ENCODE peak calls at places on chromosomes 13 and 19, in eight cellular contexts. D is ELR, U is small intestine, P is psoas muscle, J is Kasumi-1, S is choroid plexus epithelial cell, L is astrocyte of the spinal cord, H is mucosa of descending colon. K is an unnamed sample.
A peak's percentile ranks its signal among the peaks of the same experiment; 100 is the strongest.

GRCh38 chr19:30085394-30085793 is 143.4 kb downstream of the URI1 start:
- DNase-seq in D (no peak), U (peak; percentile 9), P (peak; percentile 15), J (no peak), S (no peak), L (no peak), H (peak; percentile 25), K (no peak)

GRCh38 chr13:43229506-43229905 is 206.1 kb downstream of the DNAJC15 start:
- DNase-seq in D (peak; percentile 87), U (no peak), P (no peak), J (no peak), S (peak; percentile 75), L (peak; percentile 70), H (no peak), K (peak; percentile 68)

GRCh38 chr19:4981681-4981958 is 12.7 kb downstream of the KDM4B start:
- DNase-seq in D (no peak), U (no peak), P (no peak), J (no peak), S (no peak), L (no peak), H (no peak), K (no peak)

GRCh38 chr19:3980353-3981251 is 4.7 kb downstream of the EEF2 start:
- DNase-seq in D (no peak), U (no peak), P (no peak), J (no peak), S (no peak), L (no peak), H (peak; percentile 49), K (no peak)

GRCh38 chr13:50732712-50733111 is 110.8 kb downstream of the DLEU7 start:
- DNase-seq in D (peak; percentile 7), U (no peak), P (no peak), J (no peak), S (peak; percentile 80), L (peak; percentile 40), H (no peak), K (peak; percentile 78)

GRCh38 chr19:42028304-42029216 is 34.5 kb upstream of the ATP1A3 start:
- DNase-seq in D (no peak), U (no peak), P (peak; percentile 12), J (peak; percentile 31), S (no peak), L (no peak), H (no peak), K (no peak)

GRCh38 chr13:97724450-97724849 is 229.0 kb upstream of the IPO5 start:
- DNase-seq in D (no peak), U (no peak), P (no peak), J (no peak), S (peak; percentile 37), L (peak; percentile 18), H (no peak), K (peak; percentile 27)

GRCh38 chr19:54188224-54188871 is 1.0 kb downstream of the MBOAT7 start:
- DNase-seq in D (peak; percentile 86), U (peak; percentile 44), P (no peak), J (peak; percentile 85), S (peak; percentile 55), L (peak; percentile 55), H (peak; percentile 64), K (peak; percentile 42)

GRCh38 chr13:61812286-61812685 is 396.6 kb upstream of the PCDH20 start:
- DNase-seq in D (no peak), U (no peak), P (no peak), J (no peak), S (no peak), L (no peak), H (no peak), K (no peak)

GRCh38 chr13:101150998-101151397 is 265.3 kb downstream of the NALCN start:
- DNase-seq in D (peak; percentile 35), U (no peak), P (no peak), J (no peak), S (peak; percentile 62), L (peak; percentile 40), H (no peak), K (peak; percentile 12)

GRCh38 chr19:53333466-53334449 is at the start of gene ZNF845:
- DNase-seq in D (peak; percentile 93), U (peak; percentile 94), P (peak; percentile 95), J (peak; percentile 52), S (peak; percentile 95), L (peak; percentile 94), H (peak; percentile 96), K (peak; percentile 93)

GRCh38 chr19:19788015-19788414 is 33.5 kb downstream of the ZNF506 start:
- DNase-seq in D (no peak), U (no peak), P (no peak), J (no peak), S (no peak), L (no peak), H (no peak), K (no peak)

GRCh38 chr19:37355901-37356300 is 15.0 kb upstream of the ZNF527 start:
- DNase-seq in D (no peak), U (no peak), P (no peak), J (no peak), S (no peak), L (no peak), H (no peak), K (no peak)

GRCh38 chr13:28138756-28139470 is 568 bp downstream of the PAN3 start:
- DNase-seq in D (peak; percentile 88), U (peak; percentile 79), P (peak; percentile 89), J (peak; percentile 91), S (peak; percentile 96), L (peak; percentile 90), H (peak; percentile 90), K (peak; percentile 96)

GRCh38 chr13:71864094-71864980 is 2.7 kb downstream of the DACH1 start:
- DNase-seq in D (peak; percentile 29), U (peak; percentile 86), P (peak; percentile 73), J (peak; percentile 75), S (no peak), L (peak; percentile 13), H (peak; percentile 85), K (no peak)

GRCh38 chr13:98965325-98965724 is 12.5 kb downstream of the DOCK9 start:
- DNase-seq in D (no peak), U (no peak), P (no peak), J (no peak), S (no peak), L (no peak), H (no peak), K (no peak)

GRCh38 chr19:4233282-4233853 is 4.0 kb downstream of the EBI3 start:
- DNase-seq in D (peak; percentile 48), U (peak; percentile 29), P (no peak), J (peak; percentile 34), S (peak; percentile 48), L (no peak), H (no peak), K (peak; percentile 33)

GRCh38 chr19:1478934-1479707 is at the start of gene C19orf25:
- DNase-seq in D (peak; percentile 95), U (peak; percentile 95), P (peak; percentile 97), J (peak; percentile 92), S (peak; percentile 94), L (peak; percentile 95), H (peak; percentile 97), K (peak; percentile 94)

GRCh38 chr13:76654263-76654662 is 231.9 kb downstream of the KCTD12 start:
- DNase-seq in D (no peak), U (no peak), P (no peak), J (peak; percentile 2), S (no peak), L (no peak), H (no peak), K (no peak)

GRCh38 chr19:5913739-5914357 is at the start of gene CAPS:
- DNase-seq in D (peak; percentile 32), U (peak; percentile 17), P (no peak), J (no peak), S (peak; percentile 23), L (peak; percentile 67), H (peak; percentile 86), K (peak; percentile 46)

GRCh38 chr13:44575035-44575434 is 1.1 kb downstream of the TSC22D1 start:
- DNase-seq in D (no peak), U (no peak), P (no peak), J (no peak), S (no peak), L (no peak), H (no peak), K (no peak)

GRCh38 chr13:73059460-73060250 is 850 bp downstream of the KLF5 start:
- DNase-seq in D (peak; percentile 65), U (peak; percentile 44), P (peak; percentile 85), J (peak; percentile 13), S (peak; percentile 29), L (peak; percentile 58), H (peak; percentile 64), K (no peak)

GRCh38 chr13:110575322-110576069 is 14.0 kb upstream of the RAB20 start:
- DNase-seq in D (peak; percentile 48), U (peak; percentile 32), P (peak; percentile 63), J (peak; percentile 74), S (peak; percentile 11), L (no peak), H (no peak), K (peak; percentile 21)

GRCh38 chr19:24086974-24087595 is at the start of gene ZNF254:
- DNase-seq in D (peak; percentile 96), U (peak; percentile 96), P (peak; percentile 90), J (peak; percentile 96), S (peak; percentile 97), L (peak; percentile 95), H (peak; percentile 91), K (peak; percentile 95)

GRCh38 chr13:54110597-54110996 is 1082.0 kb downstream of the OLFM4 start:
- DNase-seq in D (no peak), U (no peak), P (no peak), J (no peak), S (no peak), L (no peak), H (no peak), K (no peak)

GRCh38 chr13:19927117-19927734 is 31.3 kb upstream of the ZMYM2 start:
- DNase-seq in D (peak; percentile 55), U (peak; percentile 40), P (no peak), J (peak; percentile 8), S (peak; percentile 65), L (peak; percentile 42), H (no peak), K (peak; percentile 34)

K was measured in fibroblast of pulmonary artery.